ENCODE peak calls at places on chromosomes 12 and 14, in ten cellular contexts. P, U, H, K, R, Q, V, F, Y and B are unnamed samples.

GRCh38 chr12:64652346-64652745 is 42.1 kb downstream of the RASSF3 start:
- DNase-seq in P (no peak), U (no peak), H (no peak), K (no peak), R (no peak), Q (no peak), V (no peak), F (peak), Y (no peak), B (no peak)

GRCh38 chr12:66449531-66449930 is 147.2 kb downstream of the HELB start:
- DNase-seq in P (no peak), U (no peak), H (no peak), K (no peak), R (no peak), Q (no peak), V (no peak), F (no peak), Y (no peak), B (no peak)

GRCh38 chr14:90398315-90398811 is 1.5 kb downstream of the CALM1 start:
- DNase-seq in P (peak), U (peak), H (no peak), K (no peak), R (no peak), Q (no peak), V (peak), F (peak), Y (no peak), B (no peak)

GRCh38 chr14:105577339-105577861 is 51.0 kb downstream of the TMEM121 start:
- DNase-seq in P (peak), U (no peak), H (no peak), K (no peak), R (no peak), Q (no peak), V (no peak), F (no peak), Y (no peak), B (no peak)

GRCh38 chr12:47736877-47737676 is 11.8 kb upstream of the ENDOU start:
- DNase-seq in P (peak), U (peak), H (no peak), K (no peak), R (peak), Q (peak), V (peak), F (peak), Y (no peak), B (peak)

GRCh38 chr14:75911883-75912282 is 69.9 kb downstream of the TGFB3 start:
- DNase-seq in P (no peak), U (no peak), H (no peak), K (no peak), R (no peak), Q (no peak), V (no peak), F (no peak), Y (no peak), B (no peak)

GRCh38 chr12:113392988-113393579 is 10.6 kb downstream of the SDS start:
- DNase-seq in P (no peak), U (no peak), H (no peak), K (peak), R (no peak), Q (no peak), V (peak), F (no peak), Y (peak), B (no peak)

GRCh38 chr14:91138511-91139359 is 24.9 kb downstream of the DGLUCY start:
- DNase-seq in P (peak), U (no peak), H (no peak), K (no peak), R (no peak), Q (no peak), V (no peak), F (no peak), Y (no peak), B (no peak)

GRCh38 chr14:64541971-64542838 is 1.7 kb downstream of the HSPA2 start:
- DNase-seq in P (peak), U (no peak), H (no peak), K (no peak), R (no peak), Q (no peak), V (peak), F (no peak), Y (no peak), B (no peak)

GRCh38 chr14:95291859-95292542 is 27.7 kb downstream of the CLMN start:
- DNase-seq in P (no peak), U (peak), H (no peak), K (no peak), R (peak), Q (peak), V (no peak), F (peak), Y (peak), B (peak)

DNA sequence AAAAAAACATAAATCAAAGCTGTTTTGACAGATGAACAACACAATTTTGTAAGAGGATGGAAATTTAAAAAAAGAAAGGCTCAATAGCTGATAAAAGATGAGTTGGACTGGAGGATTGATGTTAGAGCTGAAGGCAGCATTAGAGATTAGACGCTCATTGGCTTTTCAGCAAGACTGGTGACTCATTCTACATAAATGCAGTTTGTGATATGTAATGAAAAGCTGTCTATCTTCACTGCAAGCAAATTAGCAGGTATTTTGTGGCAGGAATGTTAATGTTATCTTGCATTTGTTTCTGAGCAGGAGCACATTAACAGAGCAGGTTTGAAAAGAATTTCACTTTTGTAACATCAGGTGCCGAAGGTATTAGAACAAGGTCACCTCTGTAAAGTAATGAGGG is 442.7 kb upstream of the NOVA1 start:
- DNase-seq in P (no peak), U (no peak), H (no peak), K (no peak), R (no peak), Q (no peak), V (no peak), F (no peak), Y (no peak), B (no peak)
- TF ChIP-seq POLR2A in P (no peak), U (no peak), H (no peak), K (no peak), R (no peak), Q (no peak), V (no peak), F (no peak), Y (no peak), B (no peak)

GRCh38 chr14:87995500-87996275 is 2.7 kb upstream of the GALC start:
- DNase-seq in P (no peak), U (no peak), H (no peak), K (no peak), R (no peak), Q (no peak), V (no peak), F (no peak), Y (no peak), B (no peak)

GRCh38 chr14:87998414-87998813 is 5.4 kb upstream of the GALC start:
- DNase-seq in P (no peak), U (no peak), H (no peak), K (no peak), R (no peak), Q (no peak), V (no peak), F (no peak), Y (no peak), B (no peak)

GRCh38 chr14:87993485-87993809 is 465 bp upstream of the GALC start:
- DNase-seq in P (no peak), U (no peak), H (no peak), K (no peak), R (no peak), Q (no peak), V (no peak), F (no peak), Y (no peak), B (no peak)

GRCh38 chr14:87994974-87995373 is 2.0 kb upstream of the GALC start:
- DNase-seq in P (no peak), U (peak), H (no peak), K (peak), R (no peak), Q (no peak), V (no peak), F (no peak), Y (no peak), B (no peak)

GRCh38 chr14:87996276-87996592 is 3.3 kb upstream of the GALC start:
- DNase-seq in P (no peak), U (no peak), H (no peak), K (no peak), R (no peak), Q (peak), V (no peak), F (no peak), Y (no peak), B (no peak)
- H3K27ac ChIP-seq in P (peak), U (peak), H (no peak), K (peak), R (no peak), Q (no peak), V (no peak), F (no peak), Y (no peak), B (no peak)

GRCh38 chr14:59585891-59586554 is 9.4 kb upstream of the CCDC175 start:
- DNase-seq in P (no peak), U (no peak), H (no peak), K (no peak), R (no peak), Q (peak), V (no peak), F (no peak), Y (no peak), B (no peak)

GRCh38 chr14:59583755-59584154 is 7.1 kb upstream of the CCDC175 start:
- DNase-seq in P (no peak), U (peak), H (no peak), K (no peak), R (no peak), Q (peak), V (no peak), F (no peak), Y (no peak), B (no peak)

GRCh38 chr14:59582845-59583509 is 6.4 kb upstream of the CCDC175 start:
- DNase-seq in P (no peak), U (no peak), H (no peak), K (no peak), R (no peak), Q (no peak), V (no peak), F (no peak), Y (no peak), B (no peak)

GRCh38 chr14:59576332-59577294 is at the start of gene CCDC175:
- DNase-seq in P (peak), U (peak), H (no peak), K (peak), R (no peak), Q (peak), V (peak), F (peak), Y (peak), B (peak)

GRCh38 chr14:59582161-59582560 is 5.5 kb upstream of the CCDC175 start:
- DNase-seq in P (no peak), U (no peak), H (no peak), K (no peak), R (no peak), Q (no peak), V (no peak), F (no peak), Y (no peak), B (no peak)
- H3K4me3 ChIP-seq in P (no peak), U (no peak), H (no peak), K (no peak), R (no peak), Q (no peak), V (no peak), F (no peak), Y (no peak), B (no peak)

GRCh38 chr14:56580317-56580711 is 716 bp downstream of the TMEM260 start:
- DNase-seq in P (no peak), U (no peak), H (no peak), K (no peak), R (no peak), Q (no peak), V (no peak), F (no peak), Y (no peak), B (no peak)
- TF ChIP-seq POLR2A in P (no peak), U (no peak), H (no peak), K (no peak), R (no peak), Q (no peak), V (no peak), F (no peak), Y (no peak), B (no peak)